ENCODE peak calls at places on chromosomes 3 and 15, in five cellular contexts. S, E, G, Y and P are unnamed samples.

GRCh38 chr3:192812736-192813383 is 85.5 kb upstream of the FGF12 start:
- DNase-seq in Y (peak), E (peak), G (no peak), S (peak), P (peak)

GRCh38 chr15:49082960-49083359 is 36.7 kb upstream of the SECISBP2L start:
- DNase-seq in S (peak), G (no peak), Y (no peak), E (no peak), P (no peak)

GRCh38 chr3:52790741-52791140 is 3.9 kb upstream of the ITIH3 start:
- DNase-seq in S (no peak), G (no peak), E (no peak), Y (no peak), P (no peak)

GRCh38 chr3:52253314-52254260 is 8.0 kb downstream of the PPM1M start:
- DNase-seq in G (no peak), E (no peak), Y (no peak), S (no peak), P (no peak)

GRCh38 chr3:57227930-57228733 is 603 bp downstream of the APPL1 start:
- DNase-seq in Y (peak), G (peak), E (no peak), S (peak), P (peak)

GRCh38 chr15:68550498-68551295 is 28.1 kb upstream of the CORO2B start:
- DNase-seq in Y (peak), S (peak), G (peak), E (peak), P (peak)

GRCh38 chr3:89000886-89001285 is 106.5 kb upstream of the EPHA3 start:
- DNase-seq in E (no peak), Y (no peak), S (no peak), G (no peak), P (no peak)

GRCh38 chr3:27900316-27900715 is 178.2 kb upstream of the EOMES start:
- DNase-seq in G (no peak), Y (no peak), E (no peak), S (no peak), P (no peak)

GRCh38 chr3:170811515-170811914 is 58.5 kb downstream of the RPL22L1 start:
- DNase-seq in S (peak), Y (no peak), E (no peak), G (no peak), P (no peak)